ENCODE peak calls at places on chromosomes 13 and 19, in four cellular contexts. A is GM23248; J is CD8-positive, alpha-beta memory T cell; S is stimulated activated CD4-positive, alpha-beta T cell treated with anti-CD3 and anti-CD28 coated beads, Interleukin-1b, Interleukin-23, amount 100 ng/mL, for 1 hour. X is an unnamed sample.

GRCh38 chr13:48962281-48962680 is 13.4 kb upstream of the FNDC3A start:
- DNase-seq in A (peak; percentile 6), J (no peak), S (no peak), X (no peak)

GRCh38 chr13:35699181-35699580 is 222.7 kb upstream of the MAB21L1 start:
- DNase-seq in A (peak; percentile 92), J (no peak), S (no peak), X (peak; percentile 78)

GRCh38 chr19:47491358-47492136 is 7.5 kb upstream of the KPTN start:
- DNase-seq in A (no peak), J (no peak), S (no peak), X (no peak)

GRCh38 chr13:80469841-80470378 is 129.0 kb upstream of the SPRY2 start:
- DNase-seq in A (peak; percentile 37), J (no peak), S (no peak), X (peak; percentile 99)

GRCh38 chr13:97226788-97227627 is 4.9 kb downstream of the MBNL2 start:
- DNase-seq in A (peak; percentile 58), J (peak; percentile 46), S (no peak), X (no peak)

GRCh38 chr19:15436826-15437110 is 13.0 kb downstream of the WIZ start:
- DNase-seq in A (no peak), J (no peak), S (no peak), X (no peak)

GRCh38 chr19:19866599-19867248 is 1.0 kb downstream of the ZNF253 start:
- DNase-seq in A (peak; percentile 20), J (peak; percentile 57), S (peak; percentile 19), X (peak; percentile 9)

GRCh38 chr19:45547965-45548609 is 36.5 kb downstream of the OPA3 start:
- DNase-seq in A (peak; percentile 86), J (no peak), S (no peak), X (peak; percentile 58)

GRCh38 chr19:50067575-50067974 is 41.8 kb downstream of the ZNF473 start:
- DNase-seq in A (no peak), J (no peak), S (no peak), X (no peak)

GRCh38 chr19:5851302-5851701 is at the start of gene FUT3:
- DNase-seq in A (no peak), J (no peak), S (no peak), X (no peak)

GRCh38 chr13:58960909-58961308 is 1202.8 kb downstream of the DIAPH3 start:
- DNase-seq in A (peak; percentile 2), J (no peak), S (no peak), X (peak; percentile 1)

GRCh38 chr19:40954573-40954972 is 36.5 kb upstream of the CYP2B6 start:
- DNase-seq in A (no peak), J (no peak), S (no peak), X (no peak)